ENCODE peak calls at places on chromosomes 7 and 10, in seven cellular contexts. X, J, G, W, A, C and R are unnamed samples.

GRCh38 chr10:24722676-24723385 is 856 bp downstream of the ARHGAP21 start:
- DNase-seq in W (peak), C (peak), X (peak), A (no peak), G (peak), J (peak), R (peak)

GRCh38 chr10:70367195-70367796 is 15.1 kb downstream of the LRRC20 start:
- DNase-seq in J (no peak), W (no peak), C (no peak), G (no peak), A (no peak), X (no peak), R (no peak)

GRCh38 chr7:132443776-132444520 is 132.3 kb downstream of the PLXNA4 start:
- DNase-seq in A (no peak), X (no peak), W (no peak), J (no peak), G (no peak), C (no peak), R (no peak)

GRCh38 chr7:2955177-2955768 is 88.4 kb downstream of the CARD11 start:
- DNase-seq in G (no peak), W (no peak), X (no peak), A (no peak), C (no peak), J (no peak), R (no peak)

GRCh38 chr10:4671451-4672145 is 154.4 kb upstream of the AKR1E2 start:
- DNase-seq in C (no peak), X (no peak), G (peak), J (no peak), A (no peak), W (no peak), R (no peak)

GRCh38 chr7:1814089-1814811 is 144.2 kb downstream of the ELFN1 start:
- DNase-seq in X (no peak), C (no peak), J (no peak), A (no peak), G (no peak), W (no peak), R (no peak)

GRCh38 chr7:122886357-122887081 is at the start of gene CADPS2:
- DNase-seq in C (peak), X (no peak), W (peak), J (peak), A (no peak), G (peak), R (peak)

GRCh38 chr10:69201045-69201444 is 19.1 kb upstream of the HKDC1 start:
- DNase-seq in G (no peak), J (no peak), C (no peak), A (no peak), X (no peak), W (no peak), R (no peak)

GRCh38 chr7:156515911-156516790 is 124.4 kb upstream of the RNF32 start:
- DNase-seq in A (no peak), C (no peak), J (no peak), X (no peak), G (no peak), W (no peak), R (no peak)

GRCh38 chr10:79298403-79299244 is 48.6 kb upstream of the PPIF start:
- DNase-seq in G (peak), J (no peak), X (no peak), W (no peak), A (peak), C (peak), R (no peak)

GRCh38 chr10:49296382-49296781 is 2.6 kb upstream of the C10orf71 start:
- DNase-seq in G (no peak), X (no peak), A (no peak), W (no peak), C (no peak), J (no peak), R (no peak)

GRCh38 chr7:106623846-106624245 is 37.1 kb downstream of the CCDC71L start:
- DNase-seq in G (no peak), X (no peak), J (no peak), W (no peak), C (no peak), A (peak), R (no peak)

GRCh38 chr10:68526634-68527132 is 640 bp downstream of the SLC25A16 start:
- DNase-seq in C (no peak), G (no peak), W (no peak), A (no peak), X (no peak), J (no peak), R (no peak)

GRCh38 chr10:44706745-44707144 is 204.4 kb upstream of the TMEM72 start:
- DNase-seq in X (no peak), G (no peak), A (peak), C (no peak), J (no peak), W (no peak), R (no peak)

GRCh38 chr7:17403996-17404395 is 105.5 kb downstream of the AHR start:
- DNase-seq in C (no peak), A (no peak), X (no peak), J (no peak), W (no peak), G (no peak), R (no peak)

GRCh38 chr7:66700633-66701131 is 39.9 kb upstream of the RABGEF1 start:
- DNase-seq in A (no peak), X (no peak), J (no peak), G (no peak), C (no peak), W (no peak), R (no peak)

GRCh38 chr7:132655071-132655761 is 78.9 kb upstream of the PLXNA4 start:
- DNase-seq in J (peak), X (peak), C (no peak), W (no peak), A (no peak), G (no peak), R (peak)

GRCh38 chr7:1357601-1358271 is 101.5 kb downstream of the MICALL2 start:
- DNase-seq in C (no peak), A (no peak), W (no peak), X (no peak), J (no peak), G (no peak), R (no peak)

GRCh38 chr10:35210961-35211360 is 84.3 kb downstream of the CREM start:
- DNase-seq in J (no peak), G (no peak), C (no peak), X (no peak), A (no peak), W (no peak), R (no peak)

GRCh38 chr7:2527505-2528464 is 8.2 kb downstream of the LFNG start:
- DNase-seq in C (no peak), J (no peak), A (peak), X (no peak), W (no peak), G (peak), R (no peak)

GRCh38 chr10:113300628-113301027 is 252.2 kb upstream of the HABP2 start:
- DNase-seq in G (no peak), C (no peak), J (no peak), X (no peak), W (no peak), A (no peak), R (peak)

GRCh38 chr7:79405368-79405767 is 48.1 kb downstream of the MAGI2 start:
- DNase-seq in C (no peak), J (no peak), X (no peak), W (no peak), G (no peak), A (no peak), R (no peak)

GRCh38 chr7:118918556-118918955 is 694.1 kb downstream of the ANKRD7 start:
- DNase-seq in A (no peak), W (no peak), J (no peak), C (no peak), G (no peak), X (no peak), R (peak)

GRCh38 chr10:21135396-21135973 is 238.4 kb upstream of the NEBL start:
- DNase-seq in A (no peak), W (no peak), X (no peak), C (no peak), G (no peak), J (no peak), R (no peak)

GRCh38 chr7:44885394-44886317 is at the start of gene PURB:
- DNase-seq in J (peak), A (peak), X (peak), C (peak), W (peak), G (peak), R (peak)
- TF ChIP-seq CTCF in J (no peak), A (no peak), X (no peak), C (peak), W (no peak), G (no peak), R (no peak)

GRCh38 chr10:102632394-102633062 is 11.8 kb upstream of the TRIM8 start:
- DNase-seq in A (no peak), G (no peak), J (no peak), W (no peak), X (no peak), C (peak), R (no peak)
- TF ChIP-seq CTCF in A (peak), G (no peak), J (no peak), W (no peak), X (no peak), C (no peak), R (no peak)

GRCh38 chr7:37110641-37111421 is 337.8 kb downstream of the ELMO1 start:
- DNase-seq in X (no peak), A (no peak), G (no peak), J (no peak), W (no peak), C (no peak), R (no peak)

GRCh38 chr7:37111459-37111858 is 337.2 kb downstream of the ELMO1 start:
- DNase-seq in W (no peak), G (no peak), J (no peak), A (no peak), C (no peak), X (no peak), R (no peak)

GRCh38 chr7:37108615-37109014 is 340.0 kb downstream of the ELMO1 start:
- DNase-seq in C (no peak), G (no peak), W (no peak), X (no peak), A (no peak), J (no peak), R (no peak)

GRCh38 chr7:37109016-37109415 is 339.6 kb downstream of the ELMO1 start:
- DNase-seq in W (no peak), X (no peak), J (no peak), C (no peak), G (no peak), A (no peak), R (no peak)

GRCh38 chr7:37109853-37110252 is 338.8 kb downstream of the ELMO1 start:
- DNase-seq in J (no peak), X (no peak), A (no peak), C (no peak), G (no peak), W (no peak), R (peak)
- TF ChIP-seq CTCF in J (no peak), X (no peak), A (no peak), C (no peak), G (no peak), W (no peak), R (no peak)

GRCh38 chr10:77296534-77297369 is 340.9 kb downstream of the KCNMA1 start:
- DNase-seq in J (no peak), X (no peak), G (no peak), A (no peak), C (no peak), W (no peak), R (no peak)
- TF ChIP-seq CTCF in J (no peak), X (no peak), G (no peak), A (no peak), C (no peak), W (no peak), R (no peak)

DNA sequence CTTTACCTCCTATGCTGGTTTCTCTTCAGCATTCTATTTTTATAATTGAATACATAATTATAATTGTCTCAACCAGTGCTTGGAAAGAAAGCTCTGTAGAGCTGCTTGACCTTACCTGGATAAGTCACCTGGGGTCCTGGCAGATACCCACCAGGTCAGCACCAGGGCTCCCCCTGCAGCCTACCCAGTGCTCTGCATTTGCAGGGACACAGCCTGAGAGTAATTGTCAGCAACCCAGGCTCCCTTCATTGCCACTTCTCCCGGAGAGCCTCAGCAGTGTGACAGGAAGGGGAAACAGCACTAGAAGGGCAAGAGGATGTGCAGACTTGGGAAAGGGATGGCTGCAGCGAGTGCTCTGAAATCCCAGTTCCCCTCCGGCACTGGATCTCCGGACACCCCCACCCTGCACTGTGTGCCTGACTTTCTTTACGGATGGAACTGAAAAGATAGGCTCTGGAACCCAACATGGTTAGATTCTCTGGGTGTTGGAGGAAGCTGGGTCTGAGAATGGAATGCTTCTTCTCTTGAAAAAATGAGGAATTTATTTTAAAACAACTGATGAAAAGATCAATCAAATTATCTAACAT is 11.4 kb upstream of the PAX4 start:
- DNase-seq in W (peak), A (no peak), G (peak), J (no peak), C (no peak), X (no peak), R (peak)
- TF ChIP-seq CTCF in W (peak), A (peak), G (peak), J (no peak), C (no peak), X (peak), R (peak)

DNA sequence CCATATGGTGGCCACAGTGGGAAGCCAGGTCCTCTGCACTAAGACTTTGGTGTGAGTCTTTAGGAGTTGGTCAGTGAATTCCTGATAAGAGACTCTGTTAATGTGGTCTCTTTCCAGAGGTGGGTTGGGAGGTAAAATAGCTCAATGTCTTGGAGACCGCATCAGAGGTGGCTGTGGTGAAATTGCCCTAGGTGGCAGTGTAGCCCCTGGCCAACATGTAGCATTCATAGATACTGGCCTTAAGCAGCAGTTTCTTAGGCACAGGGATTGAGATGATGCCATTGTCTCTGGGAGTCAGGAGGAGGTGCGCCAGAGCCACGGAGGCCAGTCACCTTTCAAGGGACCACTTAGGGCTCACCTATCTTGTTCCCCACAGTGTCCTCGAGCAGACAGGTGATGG is 202.8 kb downstream of the CREB5 start:
- DNase-seq in C (no peak), A (no peak), W (no peak), X (no peak), J (no peak), G (no peak), R (no peak)
- TF ChIP-seq CTCF in C (no peak), A (peak), W (peak), X (no peak), J (no peak), G (peak), R (peak)

GRCh38 chr7:93092757-93093370 is 24.9 kb downstream of the SAMD9 start:
- DNase-seq in X (no peak), J (no peak), C (no peak), G (peak), A (peak), W (no peak), R (peak)
- TF ChIP-seq CTCF in X (no peak), J (no peak), C (no peak), G (no peak), A (peak), W (peak), R (peak)